ENCODE peak calls at places on chromosomes 6 and 20, in ten cellular contexts. One of them, this sample, is unnamed.

GRCh38 chr20:59398552-59399265 is 98.3 kb downstream of the EDN3 start:
- DNase-seq in fibroblast of the conjunctiva: no peak
- DNase-seq in effector memory CD8-positive, alpha-beta T cell: no peak
- DNase-seq in choroid plexus epithelial cell: no peak
- DNase-seq in kidney: no peak
- DNase-seq in stimulated activated CD8-positive, alpha-beta memory T cell treated with anti-CD3 and anti-CD28 coated beads, Interleukin-4, amount 100 ng/mL, for 24 hours: no peak
- DNase-seq in A172: no peak
- DNase-seq in transverse colon: no peak
- DNase-seq in stimulated activated CD4-positive, alpha-beta T cell treated with anti-CD3 and anti-CD28 coated beads, Interleukin-15, amount 100 ng/mL, for 1 hour: no peak
- DNase-seq in SHP77: no peak
- DNase-seq in this sample: no peak

GRCh38 chr20:59013031-59013951 is 5.9 kb upstream of the TUBB1 start:
- DNase-seq in stimulated activated CD8-positive, alpha-beta memory T cell treated with anti-CD3 and anti-CD28 coated beads, Interleukin-4, amount 100 ng/mL, for 24 hours: no peak
- DNase-seq in choroid plexus epithelial cell: no peak
- DNase-seq in SHP77: no peak
- DNase-seq in A172: no peak
- DNase-seq in effector memory CD8-positive, alpha-beta T cell: no peak
- DNase-seq in kidney: peak
- DNase-seq in transverse colon: no peak
- DNase-seq in fibroblast of the conjunctiva: no peak
- DNase-seq in stimulated activated CD4-positive, alpha-beta T cell treated with anti-CD3 and anti-CD28 coated beads, Interleukin-15, amount 100 ng/mL, for 1 hour: no peak
- DNase-seq in this sample: no peak

GRCh38 chr6:120056085-120056484 is 706.5 kb upstream of the MAN1A1 start:
- DNase-seq in effector memory CD8-positive, alpha-beta T cell: no peak
- DNase-seq in fibroblast of the conjunctiva: no peak
- DNase-seq in A172: no peak
- DNase-seq in stimulated activated CD4-positive, alpha-beta T cell treated with anti-CD3 and anti-CD28 coated beads, Interleukin-15, amount 100 ng/mL, for 1 hour: no peak
- DNase-seq in transverse colon: no peak
- DNase-seq in choroid plexus epithelial cell: no peak
- DNase-seq in kidney: no peak
- DNase-seq in SHP77: no peak
- DNase-seq in stimulated activated CD8-positive, alpha-beta memory T cell treated with anti-CD3 and anti-CD28 coated beads, Interleukin-4, amount 100 ng/mL, for 24 hours: no peak
- DNase-seq in this sample: no peak

GRCh38 chr6:70135783-70136182 is 167.1 kb downstream of the COL9A1 start:
- DNase-seq in SHP77: no peak
- DNase-seq in effector memory CD8-positive, alpha-beta T cell: no peak
- DNase-seq in stimulated activated CD8-positive, alpha-beta memory T cell treated with anti-CD3 and anti-CD28 coated beads, Interleukin-4, amount 100 ng/mL, for 24 hours: no peak
- DNase-seq in transverse colon: no peak
- DNase-seq in kidney: no peak
- DNase-seq in choroid plexus epithelial cell: no peak
- DNase-seq in stimulated activated CD4-positive, alpha-beta T cell treated with anti-CD3 and anti-CD28 coated beads, Interleukin-15, amount 100 ng/mL, for 1 hour: no peak
- DNase-seq in fibroblast of the conjunctiva: no peak
- DNase-seq in A172: no peak
- DNase-seq in this sample: no peak

GRCh38 chr6:10383312-10384063 is 31.4 kb downstream of the TFAP2A start:
- DNase-seq in stimulated activated CD8-positive, alpha-beta memory T cell treated with anti-CD3 and anti-CD28 coated beads, Interleukin-4, amount 100 ng/mL, for 24 hours: no peak
- DNase-seq in kidney: peak
- DNase-seq in stimulated activated CD4-positive, alpha-beta T cell treated with anti-CD3 and anti-CD28 coated beads, Interleukin-15, amount 100 ng/mL, for 1 hour: no peak
- DNase-seq in transverse colon: no peak
- DNase-seq in fibroblast of the conjunctiva: no peak
- DNase-seq in SHP77: peak
- DNase-seq in effector memory CD8-positive, alpha-beta T cell: no peak
- DNase-seq in choroid plexus epithelial cell: no peak
- DNase-seq in A172: peak
- DNase-seq in this sample: no peak

GRCh38 chr6:136782021-136782770 is 10.1 kb downstream of the MAP3K5 start:
- DNase-seq in SHP77: no peak
- DNase-seq in transverse colon: no peak
- DNase-seq in A172: peak
- DNase-seq in choroid plexus epithelial cell: peak
- DNase-seq in stimulated activated CD4-positive, alpha-beta T cell treated with anti-CD3 and anti-CD28 coated beads, Interleukin-15, amount 100 ng/mL, for 1 hour: no peak
- DNase-seq in stimulated activated CD8-positive, alpha-beta memory T cell treated with anti-CD3 and anti-CD28 coated beads, Interleukin-4, amount 100 ng/mL, for 24 hours: no peak
- DNase-seq in fibroblast of the conjunctiva: peak
- DNase-seq in effector memory CD8-positive, alpha-beta T cell: no peak
- DNase-seq in kidney: no peak
- DNase-seq in this sample: no peak

GRCh38 chr20:33561981-33562601 is 72.2 kb downstream of the CBFA2T2 start:
- DNase-seq in stimulated activated CD4-positive, alpha-beta T cell treated with anti-CD3 and anti-CD28 coated beads, Interleukin-15, amount 100 ng/mL, for 1 hour: no peak
- DNase-seq in SHP77: peak
- DNase-seq in kidney: no peak
- DNase-seq in fibroblast of the conjunctiva: peak
- DNase-seq in effector memory CD8-positive, alpha-beta T cell: no peak
- DNase-seq in stimulated activated CD8-positive, alpha-beta memory T cell treated with anti-CD3 and anti-CD28 coated beads, Interleukin-4, amount 100 ng/mL, for 24 hours: no peak
- DNase-seq in choroid plexus epithelial cell: peak
- DNase-seq in transverse colon: peak
- DNase-seq in A172: peak
- DNase-seq in this sample: peak

GRCh38 chr6:16190214-16190613 is 48.2 kb upstream of the GMPR start:
- DNase-seq in kidney: no peak
- DNase-seq in stimulated activated CD8-positive, alpha-beta memory T cell treated with anti-CD3 and anti-CD28 coated beads, Interleukin-4, amount 100 ng/mL, for 24 hours: no peak
- DNase-seq in A172: no peak
- DNase-seq in stimulated activated CD4-positive, alpha-beta T cell treated with anti-CD3 and anti-CD28 coated beads, Interleukin-15, amount 100 ng/mL, for 1 hour: no peak
- DNase-seq in effector memory CD8-positive, alpha-beta T cell: no peak
- DNase-seq in choroid plexus epithelial cell: no peak
- DNase-seq in transverse colon: no peak
- DNase-seq in fibroblast of the conjunctiva: no peak
- DNase-seq in SHP77: no peak
- DNase-seq in this sample: no peak